ENCODE peak calls at places on chromosomes 7 and 10, in ten cellular contexts. C, P, S, F, H, D, E, Q, X and J are unnamed samples.

GRCh38 chr10:91511549-91512330 is 101.6 kb downstream of the HECTD2 start:
- DNase-seq in X (no peak), P (no peak), F (no peak), S (no peak), E (no peak), C (no peak), D (no peak), Q (peak), H (peak), J (no peak)

GRCh38 chr10:62075912-62076311 is 174.4 kb downstream of the ARID5B start:
- DNase-seq in S (no peak), C (no peak), P (no peak), F (no peak), Q (no peak), E (no peak), X (no peak), H (peak), D (no peak), J (no peak)

GRCh38 chr10:119443970-119444660 is 98.4 kb downstream of the RGS10 start:
- DNase-seq in D (no peak), C (no peak), X (peak), P (no peak), H (no peak), S (no peak), E (no peak), Q (no peak), F (no peak), J (no peak)

GRCh38 chr7:2761801-2762497 is 73.9 kb downstream of the AMZ1 start:
- DNase-seq in H (no peak), Q (no peak), S (no peak), E (no peak), D (no peak), C (no peak), X (no peak), F (no peak), P (no peak), J (no peak)

GRCh38 chr10:23325132-23325531 is 19.5 kb downstream of the C10orf67 start:
- DNase-seq in C (no peak), P (no peak), Q (no peak), H (no peak), S (no peak), X (no peak), E (no peak), D (no peak), F (no peak), J (no peak)

GRCh38 chr7:47085491-47086275 is 496.2 kb downstream of the TNS3 start:
- DNase-seq in P (no peak), D (no peak), X (no peak), F (no peak), Q (no peak), H (no peak), E (no peak), C (no peak), S (no peak), J (no peak)

GRCh38 chr7:33774762-33775523 is 130.4 kb upstream of the BMPER start:
- DNase-seq in P (no peak), E (peak), S (peak), F (peak), C (no peak), Q (no peak), D (no peak), X (peak), H (no peak), J (no peak)

GRCh38 chr7:5574770-5575269 is 151.2 kb upstream of the TNRC18 start:
- DNase-seq in X (peak), F (peak), H (no peak), S (no peak), P (no peak), D (peak), Q (no peak), E (no peak), C (no peak), J (no peak)

GRCh38 chr7:139105037-139105382 is 4.5 kb downstream of the ZC3HAV1 start:
- DNase-seq in H (no peak), P (no peak), Q (no peak), S (no peak), F (no peak), E (no peak), X (no peak), D (no peak), C (no peak), J (no peak)

GRCh38 chr10:105964009-105964408 is 1200.5 kb downstream of the SORCS1 start:
- DNase-seq in S (no peak), H (no peak), P (no peak), X (no peak), F (no peak), C (no peak), Q (no peak), D (no peak), E (no peak), J (no peak)

GRCh38 chr10:79938728-79939380 is 10.1 kb downstream of the SFTPD start:
- DNase-seq in E (no peak), C (no peak), P (no peak), Q (no peak), F (no peak), X (peak), D (no peak), H (no peak), S (peak), J (no peak)

GRCh38 chr10:99538287-99538917 is 5.7 kb downstream of the NKX2-3 start:
- DNase-seq in C (no peak), H (no peak), Q (no peak), F (no peak), D (no peak), E (no peak), S (no peak), P (no peak), X (no peak), J (no peak)

GRCh38 chr7:45700556-45700955 is 126.4 kb downstream of the ADCY1 start:
- DNase-seq in H (no peak), S (no peak), X (peak), Q (no peak), E (peak), C (no peak), P (no peak), D (no peak), F (peak), J (no peak)

GRCh38 chr7:116538138-116538537 is 13.3 kb downstream of the CAV1 start:
- DNase-seq in S (no peak), X (no peak), P (no peak), D (no peak), H (no peak), F (no peak), E (no peak), C (no peak), Q (no peak), J (no peak)

GRCh38 chr7:2355079-2356008 is 717 bp downstream of the EIF3B start:
- DNase-seq in E (no peak), F (no peak), H (peak), C (peak), P (no peak), D (peak), S (no peak), Q (no peak), X (peak), J (no peak)

GRCh38 chr10:114102253-114102652 is 58.6 kb downstream of the ADRB1 start:
- DNase-seq in X (no peak), H (no peak), F (no peak), D (no peak), S (no peak), E (no peak), P (no peak), C (no peak), Q (no peak), J (no peak)

GRCh38 chr10:125156739-125157472 is 3.5 kb downstream of the CTBP2 start:
- DNase-seq in Q (no peak), C (no peak), H (no peak), S (no peak), F (no peak), D (no peak), P (no peak), X (no peak), E (no peak), J (no peak)

GRCh38 chr7:139671967-139672366 is 105.8 kb downstream of the HIPK2 start:
- DNase-seq in S (no peak), D (no peak), C (no peak), Q (no peak), H (no peak), P (no peak), E (no peak), F (no peak), X (no peak), J (no peak)

GRCh38 chr10:130747359-130747758 is 564.2 kb downstream of the TCERG1L start:
- DNase-seq in C (no peak), E (no peak), H (no peak), S (no peak), X (no peak), Q (no peak), P (no peak), F (no peak), D (no peak), J (no peak)

GRCh38 chr7:127650842-127651555 is 995 bp upstream of the SND1 start:
- DNase-seq in P (no peak), X (no peak), F (no peak), C (peak), D (no peak), H (no peak), E (peak), S (no peak), Q (no peak), J (no peak)

GRCh38 chr7:137667633-137668387 is 179.0 kb downstream of the DGKI start:
- DNase-seq in E (no peak), H (peak), D (peak), C (no peak), Q (peak), S (no peak), F (no peak), P (no peak), X (no peak), J (no peak)

GRCh38 chr7:94040254-94040653 is 36.1 kb upstream of the BET1 start:
- DNase-seq in C (no peak), E (no peak), F (no peak), P (peak), Q (no peak), X (no peak), H (no peak), D (no peak), S (no peak), J (no peak)

GRCh38 chr10:5861269-5862031 is 28.2 kb downstream of the ANKRD16 start:
- DNase-seq in D (peak), C (no peak), F (no peak), Q (peak), H (peak), P (no peak), S (no peak), E (no peak), X (no peak), J (no peak)

GRCh38 chr10:125144693-125145623 is 15.4 kb downstream of the CTBP2 start:
- DNase-seq in P (no peak), D (no peak), Q (no peak), C (no peak), S (peak), F (peak), E (no peak), H (peak), X (peak), J (no peak)

GRCh38 chr7:78039791-78040776 is 241.5 kb downstream of the PHTF2 start:
- DNase-seq in Q (no peak), H (peak), C (peak), P (peak), D (no peak), F (no peak), S (no peak), E (no peak), X (peak), J (peak)

GRCh38 chr10:71502851-71503250 is 106.1 kb downstream of the CDH23 start:
- DNase-seq in S (no peak), P (no peak), H (no peak), X (no peak), F (no peak), E (no peak), C (no peak), D (no peak), Q (no peak), J (no peak)

GRCh38 chr7:73766556-73767229 is 3.4 kb downstream of the CLDN3 start:
- DNase-seq in D (no peak), S (no peak), H (no peak), E (no peak), Q (no peak), C (no peak), X (no peak), P (no peak), F (no peak), J (no peak)

GRCh38 chr7:2923886-2924574 is 79.9 kb upstream of the GNA12 start:
- DNase-seq in Q (no peak), S (no peak), X (peak), F (no peak), E (no peak), H (no peak), D (peak), P (no peak), C (no peak), J (no peak)

GRCh38 chr7:88789480-88790064 is 6.0 kb downstream of the TEX47 start:
- DNase-seq in H (peak), E (no peak), C (no peak), Q (peak), X (no peak), P (no peak), S (no peak), D (no peak), F (no peak), J (no peak)

GRCh38 chr10:76082956-76083355 is 651.5 kb downstream of the LRMDA start:
- DNase-seq in P (no peak), S (no peak), H (peak), C (no peak), E (no peak), Q (no peak), F (no peak), X (no peak), D (no peak), J (no peak)

GRCh38 chr7:27080844-27081423 is 14.9 kb downstream of the HOXA1 start:
- DNase-seq in F (no peak), P (no peak), H (peak), E (no peak), Q (no peak), X (no peak), C (no peak), D (peak), S (no peak), J (no peak)

GRCh38 chr7:97732567-97733275 is 835 bp downstream of the TAC1 start:
- DNase-seq in P (no peak), X (no peak), S (no peak), H (no peak), D (no peak), F (no peak), C (no peak), E (no peak), Q (no peak), J (no peak)

GRCh38 chr7:46511442-46512215 is 590.6 kb upstream of the IGFBP3 start:
- DNase-seq in C (no peak), H (no peak), X (no peak), S (no peak), P (no peak), Q (no peak), F (no peak), E (no peak), D (no peak), J (no peak)